ENCODE peak calls at places on chromosomes 7 and 10, in seven cellular contexts. G is H9, H is neuronal stem cell, W is mesendoderm, P is IMR-90, I is H1, X is trophoblast cell. Q is an unnamed sample.

GRCh38 chr10:110343947-110344346 is 39.2 kb upstream of the SMNDC1 start:
- DNase-seq in G (no peak), H (no peak), W (no peak), P (no peak), I (no peak), X (no peak), Q (no peak)

GRCh38 chr7:93964262-93964661 is 39.9 kb downstream of the BET1 start:
- DNase-seq in G (no peak), H (no peak), W (no peak), P (no peak), I (no peak), X (no peak), Q (no peak)

GRCh38 chr7:128221929-128222403 is 19.1 kb upstream of the LEP start:
- DNase-seq in G (no peak), H (no peak), W (peak; percentile 57), P (peak; percentile 48), I (no peak), X (peak; percentile 89), Q (no peak)

GRCh38 chr10:38143587-38143986 is 49.5 kb downstream of the ZNF37A start:
- DNase-seq in G (no peak), H (no peak), W (no peak), P (peak; percentile 44), I (no peak), X (no peak), Q (no peak)

GRCh38 chr10:114367041-114367675 is 37.1 kb downstream of the AFAP1L2 start:
- DNase-seq in G (no peak), H (no peak), W (no peak), P (no peak), I (no peak), X (peak; percentile 64), Q (peak; percentile 90)

GRCh38 chr10:31374146-31374696 is 55.2 kb downstream of the ZEB1 start:
- DNase-seq in G (no peak), H (no peak), W (no peak), P (peak; percentile 59), I (no peak), X (no peak), Q (peak; percentile 65)

GRCh38 chr10:92204238-92204637 is 86.6 kb downstream of the CPEB3 start:
- DNase-seq in G (no peak), H (no peak), W (no peak), P (no peak), I (no peak), X (no peak), Q (no peak)

GRCh38 chr10:112517381-112517976 is 70.5 kb downstream of the VTI1A start:
- DNase-seq in G (no peak), H (no peak), W (no peak), P (no peak), I (no peak), X (no peak), Q (no peak)

GRCh38 chr10:74586088-74586585 is 240.3 kb upstream of the KAT6B start:
- DNase-seq in G (no peak), H (no peak), W (peak; percentile 21), P (peak; percentile 23), I (no peak), X (no peak), Q (peak; percentile 21)

GRCh38 chr10:34356463-34356862 is 458.6 kb downstream of the PARD3 start:
- DNase-seq in G (no peak), H (no peak), W (no peak), P (no peak), I (no peak), X (no peak), Q (no peak)

GRCh38 chr7:47386273-47386820 is 195.6 kb downstream of the TNS3 start:
- DNase-seq in G (no peak), H (no peak), W (no peak), P (no peak), I (no peak), X (no peak), Q (no peak)

GRCh38 chr7:142557971-142558582 is 191.2 kb upstream of the PRSS1 start:
- DNase-seq in G (peak; percentile 70), H (peak; percentile 9), W (peak; percentile 87), P (peak; percentile 72), I (peak; percentile 23), X (peak; percentile 73), Q (no peak)

GRCh38 chr7:29345590-29345989 is 151.0 kb downstream of the CHN2 start:
- DNase-seq in G (peak; percentile 67), H (peak; percentile 20), W (peak; percentile 71), P (no peak), I (peak; percentile 44), X (peak; percentile 70), Q (peak; percentile 28)

GRCh38 chr7:43640679-43641078 is 57.8 kb downstream of the STK17A start:
- DNase-seq in G (no peak), H (no peak), W (no peak), P (no peak), I (no peak), X (no peak), Q (no peak)

GRCh38 chr10:29908977-29909376 is 150.4 kb downstream of the JCAD start:
- DNase-seq in G (no peak), H (no peak), W (no peak), P (no peak), I (no peak), X (no peak), Q (no peak)

GRCh38 chr10:88979153-88979562 is 11.4 kb upstream of the FAS start:
- DNase-seq in G (no peak), H (no peak), W (peak; percentile 35), P (peak; percentile 76), I (no peak), X (no peak), Q (peak; percentile 59)

GRCh38 chr10:129742742-129743550 is 221.1 kb downstream of the EBF3 start:
- DNase-seq in G (peak; percentile 19), H (no peak), W (no peak), P (no peak), I (no peak), X (no peak), Q (no peak)

GRCh38 chr10:63520463-63521388 is 475 bp upstream of the REEP3 start:
- DNase-seq in G (peak; percentile 70), H (peak; percentile 57), W (peak; percentile 89), P (peak; percentile 28), I (no peak), X (peak; percentile 71), Q (peak; percentile 72)

GRCh38 chr7:18196638-18197037 is 169.0 kb upstream of the PRPS1L1 start:
- DNase-seq in G (no peak), H (no peak), W (no peak), P (no peak), I (no peak), X (no peak), Q (no peak)

GRCh38 chr10:58477122-58477521 is 35.5 kb upstream of the BICC1 start:
- DNase-seq in G (peak; percentile 64), H (no peak), W (peak; percentile 75), P (peak; percentile 51), I (no peak), X (no peak), Q (no peak)

DNA sequence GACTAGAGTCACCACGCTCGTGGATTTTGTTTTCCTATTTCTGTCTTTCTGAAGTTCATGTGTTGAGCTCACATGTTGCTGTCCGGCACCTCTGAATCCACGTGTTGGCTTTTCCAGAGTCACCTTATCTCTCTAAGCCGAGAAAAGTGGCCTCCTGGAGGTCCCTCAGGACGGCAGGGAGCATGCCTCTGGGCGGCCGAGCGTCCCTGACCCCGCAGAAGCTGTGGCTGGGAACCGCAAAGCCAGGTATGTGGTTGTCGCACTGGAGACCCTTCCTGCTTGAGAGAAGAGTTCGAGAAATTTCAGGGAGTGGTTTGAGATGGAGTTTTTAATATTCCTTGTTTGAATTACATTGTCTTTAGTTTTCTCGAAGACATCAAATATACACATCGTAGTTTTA is 12.6 kb downstream of the IQCE start:
- DNase-seq in G (no peak), H (no peak), W (peak; percentile 13), P (no peak), I (no peak), X (no peak), Q (no peak)
- H2BK5ac ChIP-seq in G (no peak overlapping the region), H (no peak overlapping the region), W (no peak overlapping the region), P (no peak overlapping the region), I (no peak overlapping the region), X (no peak overlapping the region), Q (no peak overlapping the region)

DNA sequence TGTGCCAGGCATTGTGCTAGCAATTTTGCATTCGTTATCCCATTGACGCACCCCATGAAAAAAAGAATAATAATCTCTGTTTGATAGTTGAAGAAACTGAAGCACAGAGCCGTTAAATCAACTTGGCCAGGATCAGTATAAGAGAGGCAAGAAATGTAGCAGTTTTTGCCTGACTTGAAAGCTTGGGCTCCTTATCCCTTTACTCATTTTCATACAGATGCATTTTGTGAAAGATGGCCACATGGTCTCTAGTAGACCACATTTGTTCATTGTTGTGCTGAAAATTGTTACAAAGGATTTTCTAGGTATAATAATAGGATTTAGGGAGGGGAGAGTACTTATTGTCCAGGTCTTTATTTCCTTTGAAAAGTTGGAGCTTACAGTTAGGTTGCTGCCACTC is 14.7 kb downstream of the AUTS2 start:
- DNase-seq in G (no peak), H (no peak), W (no peak), P (no peak), I (no peak), X (no peak), Q (no peak)
- H3K18ac ChIP-seq in G (no peak overlapping the region), H (no peak overlapping the region), W (no peak overlapping the region), P (no peak overlapping the region), I (no peak overlapping the region), X (no peak overlapping the region), Q (no peak overlapping the region)

GRCh38 chr10:6411424-6411823 is 168.7 kb downstream of the PRKCQ start:
- DNase-seq in G (no peak), H (no peak), W (no peak), P (no peak), I (no peak), X (peak; percentile 38), Q (no peak)
- H2BK5ac ChIP-seq in G (no peak overlapping the region), H (no peak overlapping the region), W (no peak overlapping the region), P (no peak overlapping the region), I (no peak overlapping the region), X (no peak overlapping the region), Q (no peak overlapping the region)

GRCh38 chr7:149422065-149422913 is 38.6 kb downstream of the ZNF777 start:
- DNase-seq in G (peak; percentile 89), H (peak; percentile 76), W (peak; percentile 93), P (peak; percentile 53), I (no peak), X (peak; percentile 92), Q (peak; percentile 56)

GRCh38 chr7:149420006-149420405 is 40.9 kb downstream of the ZNF777 start:
- DNase-seq in G (no peak), H (no peak), W (no peak), P (no peak), I (no peak), X (no peak), Q (no peak)

GRCh38 chr7:149427096-149427680 is 33.7 kb downstream of the ZNF777 start:
- DNase-seq in G (no peak), H (no peak), W (peak; percentile 21), P (no peak), I (no peak), X (no peak), Q (peak; percentile 6)

GRCh38 chr7:149422914-149423285 is 38.0 kb downstream of the ZNF777 start:
- DNase-seq in G (peak; percentile 56), H (no peak), W (no peak), P (no peak), I (no peak), X (no peak), Q (no peak)

DNA sequence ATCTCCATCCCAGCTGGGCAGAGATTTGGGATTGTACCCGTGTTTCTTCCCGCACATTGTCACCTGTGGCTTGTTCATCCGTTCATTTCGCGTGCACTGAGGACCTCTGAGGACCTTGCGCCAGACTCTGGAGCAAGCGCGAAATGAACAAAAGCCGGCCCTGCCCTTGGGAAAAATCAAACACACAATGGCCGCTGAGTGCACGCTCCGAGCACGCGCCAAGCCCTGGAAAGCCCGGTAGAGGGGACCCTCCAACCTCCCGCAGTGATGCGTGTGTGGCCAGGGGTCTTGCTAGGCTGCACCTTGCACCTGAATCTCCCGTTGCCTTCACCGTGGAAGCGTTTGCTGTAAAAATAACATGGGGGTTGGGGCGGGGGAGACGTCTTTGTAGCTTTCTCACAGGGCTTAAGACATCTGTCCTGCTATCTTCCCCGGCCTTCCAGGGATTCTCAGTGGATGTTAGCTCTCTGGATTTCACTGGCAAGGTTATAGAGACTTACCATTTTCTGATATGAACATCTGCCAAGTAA is 37.4 kb downstream of the ZNF777 start:
- DNase-seq in G (no peak), H (no peak), W (no peak), P (no peak), I (no peak), X (no peak), Q (no peak)
- H3K18ac ChIP-seq in G (peak overlapping the region; percentile 87), H (no peak overlapping the region), W (no peak overlapping the region), P (no peak overlapping the region), I (no peak overlapping the region), X (no peak overlapping the region), Q (no peak overlapping the region)